ENCODE peak calls at places on chromosomes 12 and 14, in six cellular contexts. Z, Q, G, P, L and S are unnamed samples.

GRCh38 chr14:78933948-78934524 is 763.9 kb downstream of the NRXN3 start:
- DNase-seq in L (peak; percentile 12), G (no peak), Z (no peak), Q (peak; percentile 13), P (peak; percentile 43), S (no peak)

GRCh38 chr12:109723311-109723791 is 9.7 kb downstream of the FAM222A start:
- DNase-seq in Q (no peak), Z (no peak), P (peak; percentile 75), G (no peak), L (no peak), S (no peak)

GRCh38 chr12:20695232-20695631 is at the start of gene SLCO1C1:
- DNase-seq in Q (no peak), L (no peak), P (no peak), G (peak; percentile 54), Z (no peak), S (no peak)

GRCh38 chr14:59325906-59326305 is 137.4 kb downstream of the DAAM1 start:
- DNase-seq in P (no peak), L (no peak), Z (no peak), Q (no peak), G (no peak), S (no peak)

GRCh38 chr12:14367097-14367661 is 1.7 kb downstream of the ATF7IP start:
- DNase-seq in Z (no peak), Q (peak; percentile 9), P (no peak), G (no peak), L (peak; percentile 29), S (peak; percentile 71)

GRCh38 chr14:31510222-31510621 is 22.4 kb upstream of the GPR33 start:
- DNase-seq in P (peak; percentile 33), L (peak; percentile 48), Q (peak; percentile 9), G (no peak), Z (peak; percentile 27), S (no peak)

GRCh38 chr12:54631988-54632728 is 2.5 kb downstream of the LACRT start:
- DNase-seq in Z (no peak), P (no peak), L (no peak), Q (no peak), G (peak; percentile 50), S (no peak)

GRCh38 chr12:68250454-68250853 is 3.0 kb downstream of the IL22 start:
- DNase-seq in L (no peak), P (no peak), G (no peak), Q (no peak), Z (no peak), S (no peak)

GRCh38 chr12:85733441-85733840 is 102.8 kb downstream of the RASSF9 start:
- DNase-seq in L (no peak), G (no peak), Q (no peak), P (no peak), Z (no peak), S (no peak)

GRCh38 chr12:73598626-73599025 is 939.0 kb upstream of the ATXN7L3B start:
- DNase-seq in Z (no peak), L (no peak), G (no peak), P (no peak), Q (no peak), S (no peak)

GRCh38 chr12:97292588-97292987 is 170.0 kb upstream of the RMST start:
- DNase-seq in Z (no peak), P (no peak), Q (no peak), L (no peak), G (no peak), S (no peak)

GRCh38 chr14:99603471-99603933 is 505 bp downstream of the CCDC85C start:
- DNase-seq in P (no peak), G (peak; percentile 71), Z (no peak), Q (peak; percentile 58), L (no peak), S (no peak)

GRCh38 chr12:93780115-93780641 is 103.0 kb downstream of the CRADD start:
- DNase-seq in Q (no peak), G (no peak), P (no peak), Z (no peak), L (no peak), S (no peak)

GRCh38 chr14:53355581-53356112 is 202.5 kb upstream of the DDHD1 start:
- DNase-seq in G (peak; percentile 66), Z (peak; percentile 39), Q (no peak), L (no peak), P (no peak), S (no peak)
- TF ChIP-seq YY1 in G (peak; percentile 89), Z (no peak), Q (no peak), L (no peak), P (no peak), S (no peak)

DNA sequence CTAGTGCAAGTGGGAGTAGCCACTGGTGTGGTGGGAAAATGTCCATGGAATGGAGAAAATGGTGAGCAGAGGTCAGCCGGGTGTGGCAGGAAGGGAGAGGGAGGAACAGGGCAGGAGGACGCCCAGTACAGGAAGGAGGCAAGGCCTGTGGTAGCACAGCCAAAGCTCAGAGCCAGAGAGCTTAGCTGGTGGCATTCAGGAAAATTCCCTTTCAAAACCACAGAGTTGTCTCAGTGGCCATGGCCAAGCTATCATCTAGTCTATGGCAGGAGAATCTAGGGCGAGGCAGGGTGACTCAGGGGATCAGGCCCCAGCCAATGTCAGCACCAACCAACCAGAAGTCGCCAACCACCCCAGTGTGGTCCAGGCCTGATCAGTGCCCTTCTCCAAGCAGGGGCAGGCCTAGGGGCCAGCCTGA is 67.7 kb upstream of the DDX11 start:
- DNase-seq in P (peak; percentile 6), Z (peak; percentile 22), Q (no peak), L (no peak), G (no peak), S (no peak)
- TF ChIP-seq MAX in P (no peak), Z (no peak), Q (no peak), L (no peak), G (no peak), S (no peak)

DNA sequence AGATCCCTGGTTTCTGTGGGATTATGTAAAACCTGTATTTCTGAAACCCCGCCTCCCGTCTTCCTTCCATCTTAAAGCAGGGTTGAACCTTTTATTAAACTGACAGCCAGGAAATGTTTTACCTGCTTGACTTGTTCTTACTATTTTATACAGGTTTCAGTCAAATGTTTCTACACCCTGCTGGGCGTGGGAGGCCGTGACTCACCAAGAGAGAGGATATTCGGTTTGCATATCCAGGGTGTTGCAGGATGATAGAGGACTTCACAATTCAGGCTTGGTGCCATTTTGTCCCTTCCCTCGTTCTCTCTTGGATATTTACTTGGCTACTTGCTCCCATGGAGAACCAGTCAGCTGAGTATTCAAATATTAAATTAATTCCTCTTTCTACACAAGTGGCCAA is 69.7 kb downstream of the ARF6 start:
- DNase-seq in G (no peak), Q (peak; percentile 74), Z (no peak), P (no peak), L (no peak), S (no peak)
- TF ChIP-seq YY1 in G (no peak), Q (peak; percentile 80), Z (peak; percentile 28), P (no peak), L (no peak), S (peak; percentile 73)

GRCh38 chr12:39395866-39396265 is 47.1 kb downstream of the KIF21A start:
- DNase-seq in P (peak; percentile 62), Z (no peak), L (peak; percentile 28), Q (no peak), G (no peak), S (no peak)

GRCh38 chr12:39393890-39394289 is 49.0 kb downstream of the KIF21A start:
- DNase-seq in G (no peak), L (no peak), Z (no peak), Q (no peak), P (no peak), S (no peak)

GRCh38 chr12:39392154-39392925 is 50.6 kb downstream of the KIF21A start:
- DNase-seq in P (no peak), Q (no peak), G (no peak), L (no peak), Z (no peak), S (no peak)

GRCh38 chr12:39390752-39391151 is 52.2 kb downstream of the KIF21A start:
- DNase-seq in Q (no peak), P (no peak), G (no peak), Z (no peak), L (no peak), S (no peak)

DNA sequence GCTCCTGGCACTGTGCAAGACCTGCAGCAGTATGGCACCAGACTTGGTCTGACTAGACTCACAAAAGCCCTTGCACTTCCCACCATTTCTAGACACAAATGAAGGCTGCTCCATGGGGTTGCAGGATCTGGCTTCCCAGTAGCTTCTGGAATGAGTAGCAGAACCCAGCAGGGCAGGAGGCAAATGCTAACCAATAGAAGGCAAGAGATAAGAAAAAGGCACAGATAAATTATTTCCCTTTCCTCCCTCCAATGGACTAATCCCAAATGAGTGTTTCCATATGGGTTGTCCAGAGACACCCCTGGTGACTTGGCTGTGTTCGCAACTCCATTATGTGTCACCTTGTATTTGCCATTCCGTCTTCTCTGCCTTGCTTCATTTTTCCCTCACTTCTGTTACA is 49.7 kb downstream of the KIF21A start:
- DNase-seq in P (peak; percentile 18), Z (no peak), Q (no peak), L (no peak), G (no peak), S (no peak)
- TF ChIP-seq MAX in P (no peak), Z (no peak), Q (no peak), L (no peak), G (no peak), S (no peak)

GRCh38 chr12:79121486-79121885 is 256.9 kb downstream of the SYT1 start:
- DNase-seq in Z (peak; percentile 4), L (no peak), Q (no peak), P (peak; percentile 19), G (no peak), S (no peak)
- TF ChIP-seq YY1 in Z (no peak), L (no peak), Q (no peak), P (no peak), G (no peak), S (no peak)

GRCh38 chr14:72943876-72944430 is 17.7 kb downstream of the DCAF4 start:
- DNase-seq in L (no peak), P (no peak), Q (no peak), Z (no peak), G (no peak), S (no peak)

GRCh38 chr14:72941286-72941985 is 15.2 kb downstream of the DCAF4 start:
- DNase-seq in Z (no peak), L (no peak), P (no peak), Q (no peak), G (no peak), S (no peak)

GRCh38 chr14:72945628-72946027 is 19.4 kb downstream of the DCAF4 start:
- DNase-seq in P (no peak), L (no peak), Q (no peak), G (no peak), Z (no peak), S (no peak)

GRCh38 chr14:72939630-72940029 is 13.4 kb downstream of the DCAF4 start:
- DNase-seq in Q (no peak), G (no peak), P (no peak), L (no peak), Z (no peak), S (no peak)

DNA sequence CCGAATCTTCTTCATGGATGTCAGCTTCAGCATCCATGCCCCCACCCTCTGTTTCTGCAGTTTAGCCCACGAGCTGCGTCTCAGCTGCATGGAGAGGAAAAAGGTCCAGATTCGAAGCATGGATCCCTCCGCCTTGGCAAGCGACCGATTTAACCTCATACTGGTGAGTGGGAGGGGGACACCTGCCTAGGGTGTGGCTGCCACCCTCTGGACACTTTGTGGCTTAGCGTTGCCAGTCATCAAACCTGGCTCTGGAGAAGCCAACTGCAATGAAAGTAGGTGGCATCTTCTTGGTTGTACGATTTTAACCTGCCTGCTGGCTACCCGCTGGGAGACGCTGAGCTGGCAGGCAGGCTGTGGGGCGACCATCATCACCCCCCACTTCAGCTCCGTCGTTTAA is 16.7 kb downstream of the DCAF4 start:
- DNase-seq in Q (no peak), L (no peak), G (no peak), Z (no peak), P (no peak), S (no peak)
- TF ChIP-seq MAX in Q (no peak), L (no peak), G (no peak), Z (no peak), P (no peak), S (no peak)